ENCODE peak calls at places on chromosome 19, in four cellular contexts. A is heart right ventricle; D is stimulated activated CD4-positive, alpha-beta T cell treated with anti-CD3 and anti-CD28 coated beads, Interleukin-2, amount 100 ng/mL, for 48 hours; C is GM19239. F is an unnamed sample.

GRCh38 chr19:18397242-18398202 is at the start of gene LRRC25:
- DNase-seq in D (no peak), A (no peak), C (no peak), F (no peak)

GRCh38 chr19:9793051-9793591 is 24.6 kb upstream of the ZNF846 start:
- DNase-seq in D (peak), A (peak), C (no peak), F (no peak)

GRCh38 chr19:19742773-19743172 is 9.9 kb upstream of the ZNF14 start:
- DNase-seq in C (no peak), D (no peak), A (no peak), F (no peak)

GRCh38 chr19:4575267-4575793 is 15.8 kb upstream of the SEMA6B start:
- DNase-seq in A (peak), C (no peak), D (no peak), F (no peak)

GRCh38 chr19:33266971-33267484 is 35.3 kb downstream of the CEBPA start:
- DNase-seq in D (no peak), C (no peak), A (no peak), F (no peak)

GRCh38 chr19:51686171-51686570 is 7.0 kb upstream of the SPACA6 start:
- DNase-seq in A (no peak), C (no peak), D (no peak), F (no peak)

GRCh38 chr19:37763488-37763887 is 15.9 kb downstream of the ZNF573 start:
- DNase-seq in C (no peak), D (no peak), A (no peak), F (no peak)

GRCh38 chr19:41882568-41883462 is at the start of gene ARHGEF1:
- DNase-seq in C (no peak), A (peak), D (no peak), F (no peak)

GRCh38 chr19:51121257-51121656 is 3.4 kb upstream of the SIGLEC9 start:
- DNase-seq in C (no peak), D (no peak), A (no peak), F (no peak)

GRCh38 chr19:23957660-23958281 is 43.1 kb downstream of the ZNF726 start:
- DNase-seq in C (no peak), D (no peak), A (no peak), F (no peak)

GRCh38 chr19:16821081-16821480 is 8.1 kb upstream of the SIN3B start:
- DNase-seq in D (no peak), C (no peak), A (no peak), F (no peak)

GRCh38 chr19:17797397-17798201 is 2.7 kb downstream of the B3GNT3 start:
- DNase-seq in C (no peak), D (peak), A (no peak), F (no peak)

GRCh38 chr19:30703645-30704044 is 331.5 kb downstream of the ZNF536 start:
- DNase-seq in C (no peak), D (no peak), A (no peak), F (no peak)

GRCh38 chr19:925087-925911 is 536 bp upstream of the ARID3A start:
- DNase-seq in D (peak), A (peak), C (peak), F (peak)

GRCh38 chr19:5128932-5129389 is 160.0 kb downstream of the KDM4B start:
- DNase-seq in A (no peak), C (no peak), D (no peak), F (no peak)

GRCh38 chr19:24054044-24054935 is 32.7 kb upstream of the ZNF254 start:
- DNase-seq in C (no peak), A (no peak), D (no peak), F (no peak)

GRCh38 chr19:21439372-21439771 is 42.4 kb downstream of the ZNF493 start:
- DNase-seq in D (no peak), C (no peak), A (no peak), F (peak)

GRCh38 chr19:28217064-28217463 is 995.9 kb downstream of the UQCRFS1 start:
- DNase-seq in A (no peak), D (no peak), C (no peak), F (no peak)

GRCh38 chr19:38900220-38900629 is 456 bp downstream of the NFKBIB start:
- DNase-seq in A (no peak), D (no peak), C (no peak), F (no peak)

GRCh38 chr19:7647156-7647555 is 10.2 kb downstream of the STXBP2 start:
- DNase-seq in A (no peak), D (no peak), C (no peak), F (no peak)

GRCh38 chr19:50300814-50301606 is 28.2 kb downstream of the KCNC3 start:
- DNase-seq in C (no peak), A (no peak), D (no peak), F (no peak)

GRCh38 chr19:4503224-4504170 is 14.8 kb downstream of the PLIN4 start:
- DNase-seq in D (no peak), C (no peak), A (no peak), F (no peak)

GRCh38 chr19:49820125-49820524 is 2.0 kb downstream of the MED25 start:
- DNase-seq in C (no peak), A (no peak), D (no peak), F (no peak)

F was measured in T47D.